ENCODE peak calls at places on chromosomes 7 and 10, in four cellular contexts. G, F, S and O are unnamed samples.

GRCh38 chr10:77004917-77005564 is 632.6 kb downstream of the KCNMA1 start:
- DNase-seq in G (no peak), F (peak; percentile 37), S (peak; percentile 58), O (peak; percentile 86)

GRCh38 chr7:55191926-55192692 is 173.0 kb upstream of the LANCL2 start:
- DNase-seq in G (no peak), F (peak; percentile 57), S (peak; percentile 36), O (peak; percentile 19)

GRCh38 chr7:151289891-151290290 is 41.4 kb upstream of the SMARCD3 start:
- DNase-seq in G (no peak), F (no peak), S (no peak), O (no peak)

GRCh38 chr10:91385686-91386085 is 24.5 kb upstream of the HECTD2 start:
- DNase-seq in G (no peak), F (no peak), S (no peak), O (no peak)

GRCh38 chr10:48501806-48502771 is 102.8 kb downstream of the ARHGAP22 start:
- DNase-seq in G (no peak), F (peak; percentile 17), S (peak; percentile 40), O (no peak)

GRCh38 chr10:102660891-102661613 is 16.8 kb downstream of the TRIM8 start:
- DNase-seq in G (no peak), F (peak; percentile 55), S (peak; percentile 73), O (no peak)

GRCh38 chr7:44383566-44383965 is 58.2 kb upstream of the CAMK2B start:
- DNase-seq in G (no peak), F (peak; percentile 14), S (peak; percentile 81), O (no peak)

GRCh38 chr10:16952610-16953009 is 135.4 kb upstream of the RSU1 start:
- DNase-seq in G (no peak), F (peak; percentile 55), S (no peak), O (peak; percentile 59)

GRCh38 chr7:151251926-151252835 is 3.7 kb upstream of the SMARCD3 start:
- DNase-seq in G (no peak), F (peak; percentile 64), S (peak; percentile 69), O (peak; percentile 72)

GRCh38 chr10:61729596-61729995 is 66.9 kb downstream of the CABCOCO1 start:
- DNase-seq in G (no peak), F (no peak), S (no peak), O (no peak)

GRCh38 chr10:28551086-28551485 is 18.2 kb downstream of the WAC start:
- DNase-seq in G (no peak), F (no peak), S (no peak), O (no peak)

GRCh38 chr7:1050956-1051690 is 6.8 kb downstream of the GPR146 start:
- DNase-seq in G (no peak), F (no peak), S (no peak), O (no peak)
- H3K9ac ChIP-seq in G (no peak overlapping the region), F (no peak overlapping the region), S (no peak overlapping the region), O (no peak overlapping the region)

DNA sequence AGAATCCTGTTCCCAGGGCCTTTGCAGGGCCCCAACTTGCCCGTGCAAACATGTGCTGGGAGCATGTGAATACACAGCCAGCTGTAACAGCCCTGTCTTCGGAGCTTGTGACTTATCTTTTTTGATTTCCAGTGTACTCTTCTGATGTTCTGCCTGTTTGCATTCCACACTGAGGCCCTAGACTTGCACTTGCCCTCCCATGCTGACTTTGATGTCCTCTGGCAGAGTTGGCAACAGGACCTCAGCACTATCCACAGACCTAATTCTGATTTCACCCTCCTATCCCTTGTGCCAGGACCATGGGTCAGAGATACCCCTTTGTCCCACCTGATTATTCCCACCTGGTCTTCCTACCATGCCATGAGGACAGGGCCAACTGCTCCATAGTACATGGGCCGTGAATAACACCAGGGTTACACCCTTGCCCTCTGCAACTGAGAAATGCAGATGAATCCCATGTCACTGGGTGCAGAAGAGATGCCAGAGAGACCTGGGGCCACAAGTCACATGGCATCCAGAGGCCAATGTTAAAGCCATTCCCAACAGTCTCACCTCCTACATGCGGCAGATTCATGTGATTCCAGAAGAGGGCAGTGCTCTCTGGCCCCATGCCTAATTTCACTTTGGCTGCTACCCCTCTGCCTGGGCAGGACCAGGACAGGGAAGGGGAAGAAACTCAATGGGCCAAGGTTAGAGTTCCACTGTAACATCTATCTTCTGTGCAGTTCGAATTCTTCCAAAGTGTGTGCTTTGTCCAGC is 43.0 kb downstream of the SCRN1 start:
- DNase-seq in G (no peak), F (peak; percentile 72), S (no peak), O (peak; percentile 78)
- H4K5ac ChIP-seq in G (no peak overlapping the region), F (no peak overlapping the region), S (no peak overlapping the region), O (no peak overlapping the region)

GRCh38 chr10:132133449-132134291 is 53.1 kb upstream of the DPYSL4 start:
- DNase-seq in G (no peak), F (no peak), S (no peak), O (no peak)
- H3K18ac ChIP-seq in G (no peak overlapping the region), F (no peak overlapping the region), S (no peak overlapping the region), O (no peak overlapping the region)

DNA sequence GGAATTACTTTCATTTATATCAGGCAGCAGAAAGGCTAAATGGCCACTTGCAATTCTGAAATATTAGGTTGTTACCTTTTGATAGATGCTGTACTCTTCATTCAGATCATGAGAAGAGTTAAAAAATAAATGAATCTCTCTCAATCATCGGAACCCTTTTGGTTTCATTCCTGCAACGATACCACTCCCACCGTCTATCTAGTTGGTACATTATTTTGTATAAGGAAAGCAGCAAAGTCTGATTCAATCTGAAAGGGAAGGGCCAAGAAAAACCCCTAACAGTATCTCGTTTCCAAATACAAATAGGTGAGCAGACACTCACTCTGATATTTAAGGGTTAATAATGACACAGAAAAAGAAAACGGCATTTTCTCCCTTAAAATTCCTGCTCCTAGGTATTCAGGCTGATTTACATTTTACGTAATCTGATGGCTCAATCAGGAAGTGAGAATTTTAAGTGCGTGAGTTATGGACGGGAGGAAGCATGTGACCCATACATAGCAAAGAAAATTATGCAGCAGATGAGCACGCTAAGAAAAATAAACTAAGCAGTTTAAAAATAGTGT is 209.4 kb upstream of the KLF14 start:
- DNase-seq in G (no peak), F (no peak), S (peak; percentile 97), O (peak; percentile 29)
- H3K9ac ChIP-seq in G (no peak overlapping the region), F (no peak overlapping the region), S (peak overlapping the region; percentile 88), O (no peak overlapping the region)

DNA sequence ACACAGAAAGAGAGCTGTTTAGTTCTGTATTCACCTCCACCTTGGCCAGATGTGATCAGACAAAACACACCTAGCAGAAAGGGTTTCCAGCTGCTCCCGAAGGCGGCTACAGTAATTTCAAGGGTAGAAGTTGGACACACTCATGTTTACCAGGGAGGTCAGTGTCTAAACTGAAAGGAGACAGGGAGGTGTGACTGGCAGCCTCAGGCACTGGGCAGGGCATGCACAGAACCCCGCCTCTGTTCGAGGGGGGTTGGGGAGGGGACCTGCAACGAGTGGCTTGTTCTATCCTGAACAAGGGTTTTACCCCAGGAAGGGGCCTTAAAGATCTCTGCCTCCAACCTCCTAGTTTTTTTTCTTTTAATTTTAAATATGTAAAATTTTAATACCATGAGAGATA is 49.6 kb downstream of the BPGM start:
- DNase-seq in G (no peak), F (no peak), S (no peak), O (no peak)
- H4K5ac ChIP-seq in G (no peak overlapping the region), F (no peak overlapping the region), S (no peak overlapping the region), O (no peak overlapping the region)

DNA sequence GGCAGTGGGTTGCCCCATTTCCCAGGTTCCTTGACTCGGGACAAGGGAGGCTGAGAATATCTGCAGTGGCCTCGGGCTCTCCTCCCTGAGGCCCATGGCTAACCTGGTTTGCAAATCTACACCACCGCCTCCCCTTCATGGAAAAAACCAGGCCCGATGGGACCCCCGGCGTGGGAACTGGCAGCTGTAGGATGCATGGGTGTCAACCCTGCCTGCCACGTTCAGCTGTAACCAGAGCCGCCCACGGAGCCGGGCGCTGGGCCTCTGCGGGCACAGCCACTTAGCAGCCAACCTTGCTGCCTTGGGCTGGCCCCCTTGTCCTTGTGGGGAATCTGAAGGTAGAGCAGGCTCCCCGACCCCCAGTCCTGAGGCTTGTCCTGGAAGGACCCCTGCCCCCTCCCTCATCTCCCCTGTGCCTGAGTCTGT is 1.6 kb downstream of the PWWP2B start:
- DNase-seq in G (no peak), F (no peak), S (no peak), O (no peak)
- H3K18ac ChIP-seq in G (no peak overlapping the region), F (no peak overlapping the region), S (no peak overlapping the region), O (no peak overlapping the region)